ENCODE peak calls at places on chromosomes 12 and 14, in six cellular contexts. U is A549, V is right lobe of liver, K is H1, P is fibroblast of lung, M is cardiac fibroblast. L is an unnamed sample.

GRCh38 chr12:90908465-90908864 is 46.5 kb downstream of the CCER1 start:
- DNase-seq in U (no peak), V (no peak), K (no peak), P (peak), M (peak), L (peak)

GRCh38 chr12:116303929-116304328 is 26.4 kb upstream of the MED13L start:
- DNase-seq in U (no peak), V (no peak), K (no peak), P (peak), M (peak), L (peak)

GRCh38 chr14:61221906-61222305 is 59.2 kb downstream of the TMEM30B start:
- DNase-seq in U (no peak), V (no peak), K (no peak), P (no peak), M (no peak), L (no peak)

GRCh38 chr12:50059440-50060119 is 2.2 kb downstream of the ASIC1 start:
- DNase-seq in U (no peak), V (no peak), K (no peak), P (no peak), M (no peak), L (no peak)

GRCh38 chr14:74898694-74899093 is 17.0 kb downstream of the DLST start:
- DNase-seq in U (no peak), V (peak), K (no peak), P (no peak), M (no peak), L (no peak)

GRCh38 chr14:51369814-51370213 is 129.8 kb downstream of the TMX1 start:
- DNase-seq in U (no peak), V (no peak), K (no peak), P (no peak), M (peak), L (no peak)

GRCh38 chr12:20520572-20520971 is 152.2 kb downstream of the PDE3A start:
- DNase-seq in U (no peak), V (no peak), K (no peak), P (no peak), M (no peak), L (no peak)

GRCh38 chr12:124743479-124744272 is 120.0 kb downstream of the SCARB1 start:
- DNase-seq in U (no peak), V (no peak), K (no peak), P (no peak), M (no peak), L (no peak)

GRCh38 chr14:38074754-38075153 is 132.9 kb upstream of the SSTR1 start:
- DNase-seq in U (no peak), V (no peak), K (no peak), P (no peak), M (no peak), L (no peak)

GRCh38 chr14:38070213-38070612 is 137.5 kb upstream of the SSTR1 start:
- DNase-seq in U (no peak), V (no peak), K (no peak), P (no peak), M (no peak), L (no peak)

GRCh38 chr14:38073641-38074040 is 134.1 kb upstream of the SSTR1 start:
- DNase-seq in U (no peak), V (no peak), K (no peak), P (no peak), M (no peak), L (no peak)

GRCh38 chr14:38078393-38078792 is 129.3 kb upstream of the SSTR1 start:
- DNase-seq in U (no peak), V (no peak), K (no peak), P (no peak), M (no peak), L (no peak)

DNA sequence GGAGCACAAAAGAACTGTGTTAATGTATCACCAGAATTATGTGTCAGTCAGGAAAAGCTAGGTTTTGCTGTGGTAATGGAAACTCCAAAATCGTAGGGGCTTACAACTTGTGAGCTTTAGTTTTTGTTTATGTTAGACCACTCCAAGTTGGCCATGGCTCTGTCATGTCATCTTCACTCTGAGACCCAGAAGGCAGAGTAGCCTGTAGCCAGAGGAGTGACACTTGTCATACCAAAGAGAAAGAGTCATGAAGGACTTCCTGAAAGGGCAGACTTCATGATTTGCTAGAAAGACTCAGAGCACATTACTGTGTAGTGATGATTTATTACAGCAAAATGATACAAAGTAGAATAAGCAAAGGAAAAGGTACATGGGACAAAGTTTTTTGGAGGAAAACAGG is 133.6 kb upstream of the SSTR1 start:
- DNase-seq in U (no peak), V (no peak), K (no peak), P (no peak), M (no peak), L (no peak)
- H3K4me3 ChIP-seq in U (no peak), V (no peak), K (no peak), P (no peak), M (no peak), L (no peak)

GRCh38 chr14:47438650-47439140 is 236.7 kb downstream of the MDGA2 start:
- DNase-seq in U (no peak), V (no peak), K (no peak), P (peak), M (no peak), L (peak)

GRCh38 chr14:47447076-47447475 is 228.3 kb downstream of the MDGA2 start:
- DNase-seq in U (no peak), V (no peak), K (no peak), P (no peak), M (no peak), L (no peak)

GRCh38 chr14:47439953-47440352 is 235.5 kb downstream of the MDGA2 start:
- DNase-seq in U (no peak), V (no peak), K (no peak), P (no peak), M (no peak), L (no peak)

DNA sequence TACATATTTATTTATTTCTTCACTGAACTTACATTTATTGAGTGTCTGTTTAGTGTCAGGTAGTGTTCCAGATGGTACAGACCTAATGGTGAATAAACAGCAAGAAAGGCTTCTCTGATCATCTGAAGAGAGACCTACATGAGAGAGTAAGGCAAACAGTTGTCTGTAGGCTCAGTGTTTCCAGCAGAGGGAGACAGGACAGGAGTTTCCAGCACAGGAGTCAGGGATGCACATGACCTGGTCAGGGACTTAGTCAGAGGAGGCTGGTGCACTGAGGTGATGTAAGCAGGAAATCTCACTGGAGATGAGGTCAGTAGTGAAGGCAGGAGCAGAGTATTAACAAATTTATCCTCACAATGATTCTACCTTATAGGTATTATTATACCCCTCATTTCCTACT is 233.2 kb downstream of the MDGA2 start:
- DNase-seq in U (no peak), V (no peak), K (peak), P (peak), M (peak), L (peak)
- TF ChIP-seq CTCF in U (no peak), V (peak), K (peak), P (no peak), M (no peak), L (no peak)

GRCh38 chr14:30958555-30959407 is 66.7 kb upstream of the AP4S1 start:
- DNase-seq in U (no peak), V (no peak), K (no peak), P (no peak), M (no peak), L (no peak)
- H3K4me3 ChIP-seq in U (no peak), V (no peak), K (no peak), P (no peak), M (no peak), L (no peak)

DNA sequence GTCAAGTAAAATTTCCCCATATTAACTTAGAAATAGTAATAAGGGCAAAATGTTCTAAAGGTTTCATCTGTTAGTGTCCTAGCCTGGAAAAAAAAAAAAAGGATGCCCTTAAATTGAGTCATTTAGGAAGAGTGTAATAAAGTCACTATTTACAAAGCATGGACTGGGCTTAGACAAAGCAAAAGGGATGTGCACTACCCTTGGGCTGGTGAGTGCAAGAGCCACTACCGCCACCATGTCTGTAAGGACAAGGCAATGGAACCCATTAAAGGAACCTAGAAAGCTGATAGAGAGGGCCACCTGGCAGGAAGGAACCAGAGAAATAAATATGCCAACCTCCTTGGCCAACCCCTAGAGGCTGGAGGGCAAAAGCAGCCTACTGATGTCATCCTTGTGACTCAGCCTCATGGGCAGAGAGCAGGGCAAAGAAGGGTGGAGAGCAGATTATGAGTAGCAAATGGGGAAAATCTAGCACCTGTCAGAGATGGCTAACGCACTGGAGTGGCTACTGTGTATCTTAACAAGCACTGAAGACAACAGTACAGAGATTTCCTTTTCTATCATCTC is 59.5 kb upstream of the FUT8 start:
- DNase-seq in U (peak), V (no peak), K (no peak), P (no peak), M (no peak), L (no peak)
- TF ChIP-seq CTCF in U (no peak), V (no peak), K (no peak), P (no peak), M (no peak), L (no peak)

GRCh38 chr12:100706029-100706428 is 88.5 kb upstream of the ANO4 start:
- DNase-seq in U (no peak), V (no peak), K (no peak), P (peak), M (peak), L (peak)
- H3K4me3 ChIP-seq in U (no peak), V (no peak), K (no peak), P (no peak), M (no peak), L (no peak)

DNA sequence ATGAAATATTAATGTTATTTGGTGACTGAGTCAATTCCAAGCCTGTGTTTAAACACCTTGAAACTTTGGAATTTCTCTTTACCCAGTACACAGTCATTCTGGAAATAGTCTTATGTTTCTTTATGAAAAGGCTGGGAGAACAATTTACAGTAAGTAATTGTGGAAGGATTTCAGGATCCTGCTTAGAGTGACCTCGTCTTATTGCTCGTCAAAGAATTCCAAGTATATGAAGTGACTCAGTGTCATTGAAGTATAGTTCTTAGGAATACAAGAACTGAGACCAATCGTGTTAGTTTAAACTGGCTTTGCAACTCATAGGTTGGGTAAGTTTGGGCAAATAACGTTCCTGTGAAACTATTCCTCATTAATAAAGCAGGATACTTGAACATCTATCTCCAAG is 634.3 kb downstream of the SLC16A7 start:
- DNase-seq in U (no peak), V (no peak), K (no peak), P (no peak), M (peak), L (no peak)
- TF ChIP-seq CTCF in U (no peak), V (no peak), K (no peak), P (no peak), M (no peak), L (no peak)

GRCh38 chr12:59041241-59042121 is 121.2 kb upstream of the LRIG3 start:
- DNase-seq in U (no peak), V (no peak), K (no peak), P (peak), M (peak), L (peak)
- H3K4me3 ChIP-seq in U (no peak), V (no peak), K (no peak), P (peak), M (peak), L (peak)

GRCh38 chr12:70307868-70308267 is 58.2 kb upstream of the KCNMB4 start:
- DNase-seq in U (no peak), V (no peak), K (no peak), P (no peak), M (no peak), L (no peak)

GRCh38 chr12:70309348-70309747 is 56.7 kb upstream of the KCNMB4 start:
- DNase-seq in U (no peak), V (no peak), K (no peak), P (no peak), M (peak), L (peak)

GRCh38 chr12:70306676-70307075 is 59.4 kb upstream of the KCNMB4 start:
- DNase-seq in U (no peak), V (no peak), K (no peak), P (no peak), M (no peak), L (no peak)

GRCh38 chr12:70305794-70306193 is 60.3 kb upstream of the KCNMB4 start:
- DNase-seq in U (no peak), V (no peak), K (no peak), P (peak), M (peak), L (no peak)
- TF ChIP-seq CTCF in U (no peak), V (no peak), K (no peak), P (no peak), M (no peak), L (no peak)

GRCh38 chr14:83309211-83309610 is 1775.6 kb upstream of the SEL1L start:
- DNase-seq in U (no peak), V (no peak), K (no peak), P (no peak), M (no peak), L (no peak)
- H3K4me3 ChIP-seq in U (no peak), V (no peak), K (no peak), P (no peak), M (no peak), L (no peak)

GRCh38 chr14:34059925-34060746 is 109.3 kb upstream of the EGLN3 start:
- DNase-seq in U (peak), V (peak), K (no peak), P (peak), M (peak), L (peak)
- TF ChIP-seq CTCF in U (peak), V (peak), K (no peak), P (peak), M (no peak), L (no peak)